ENCODE peak calls at places on chromosomes 6 and 20, in four cellular contexts. Z is ovary, N is A549, Q is IMR-90. H is an unnamed sample.

GRCh38 chr20:57211949-57212889 is 54.2 kb downstream of the BMP7 start:
- DNase-seq in Z (peak; percentile 56), N (peak; percentile 54), Q (peak; percentile 84), H (peak; percentile 97)

GRCh38 chr6:8149350-8149749 is 47.0 kb upstream of the EEF1E1 start:
- DNase-seq in Z (no peak), N (no peak), Q (no peak), H (no peak)

GRCh38 chr20:34874094-34874654 is 1.5 kb upstream of the GGT7 start:
- DNase-seq in Z (peak; percentile 76), N (peak; percentile 90), Q (peak; percentile 87), H (peak; percentile 84)

GRCh38 chr6:20605061-20605460 is 70.8 kb downstream of the CDKAL1 start:
- DNase-seq in Z (no peak), N (no peak), Q (no peak), H (no peak)

GRCh38 chr6:17385660-17386059 is 7.7 kb upstream of the CAP2 start:
- DNase-seq in Z (no peak), N (no peak), Q (peak; percentile 85), H (no peak)

GRCh38 chr20:6008254-6008653 is 45.6 kb downstream of the LRRN4 start:
- DNase-seq in Z (peak; percentile 48), N (peak; percentile 78), Q (peak; percentile 92), H (peak; percentile 44)

GRCh38 chr20:2879148-2879547 is 5.9 kb downstream of the PTPRA start:
- DNase-seq in Z (no peak), N (no peak), Q (peak; percentile 93), H (peak; percentile 56)

GRCh38 chr6:4667591-4667990 is 108.6 kb upstream of the CDYL start:
- DNase-seq in Z (no peak), N (no peak), Q (no peak), H (no peak)

GRCh38 chr20:58597021-58597940 is 53.8 kb upstream of the STX16 start:
- DNase-seq in Z (peak; percentile 35), N (no peak), Q (no peak), H (no peak)

GRCh38 chr20:54221383-54221782 is 13.5 kb downstream of the PFDN4 start:
- DNase-seq in Z (no peak), N (no peak), Q (no peak), H (no peak)

DNA sequence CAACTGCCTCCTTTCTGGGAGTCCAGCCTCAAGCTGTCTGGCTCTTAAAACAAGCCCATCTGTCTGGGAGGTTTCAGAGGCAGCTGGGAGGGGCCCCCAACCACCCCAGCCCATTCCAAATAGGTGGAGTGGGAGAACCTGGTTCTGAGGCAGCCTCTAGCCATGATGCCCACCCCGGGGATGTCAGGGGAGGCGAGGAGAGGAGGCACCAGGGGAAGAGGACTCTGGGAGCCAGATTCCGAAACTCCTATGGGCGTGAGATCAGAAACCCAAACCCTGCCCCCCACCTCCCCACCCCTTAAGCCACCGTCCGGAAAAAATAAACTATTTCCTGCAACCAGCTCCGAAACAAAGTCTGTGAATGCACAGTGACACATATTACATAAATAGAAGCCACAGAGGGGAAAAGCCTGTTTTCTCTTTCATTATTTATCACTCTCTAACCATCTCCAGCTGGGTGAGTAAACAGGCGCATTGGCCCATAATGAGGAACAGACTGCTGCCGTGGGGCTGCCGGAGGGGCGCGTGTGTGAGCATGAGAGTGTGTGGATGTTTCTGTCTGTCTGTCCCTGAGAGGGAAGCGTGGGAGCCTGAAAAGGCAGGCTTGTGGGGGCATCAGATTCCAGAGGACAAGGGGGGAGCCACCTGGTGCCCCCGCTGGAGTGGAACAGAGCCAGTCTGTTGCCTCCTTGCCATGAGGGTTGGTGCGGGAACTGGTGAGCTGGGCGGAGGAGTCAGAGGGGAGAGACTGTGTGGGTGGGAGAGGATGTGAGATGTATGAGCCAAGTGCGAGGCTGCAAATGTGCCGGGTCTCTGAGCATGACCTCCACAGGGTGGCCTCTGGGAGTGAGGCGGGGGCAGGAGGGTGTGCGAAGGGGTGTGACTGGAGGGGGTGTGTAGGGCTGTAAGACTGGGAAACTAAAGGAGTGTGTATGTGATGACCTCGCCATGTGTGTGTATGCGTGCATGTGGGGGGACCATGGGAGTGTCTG is 14.3 kb upstream of the FOXP4 start:
- DNase-seq in Z (no peak), N (no peak), Q (peak; percentile 67), H (no peak)
- TF ChIP-seq POLR2A in Z (no peak), N (no peak), Q (no peak), H (no peak)

GRCh38 chr6:3355011-3355357 is 96.2 kb downstream of the PSMG4 start:
- DNase-seq in Z (no peak), N (no peak), Q (no peak), H (no peak)
- TF ChIP-seq POLR2A in Z (no peak), N (no peak), Q (no peak), H (no peak)

GRCh38 chr6:45377041-45377554 is 636 bp downstream of the SUPT3H start:
- DNase-seq in Z (no peak), N (peak; percentile 6), Q (peak; percentile 16), H (no peak)

GRCh38 chr6:45375449-45375848 is 2.3 kb downstream of the SUPT3H start:
- DNase-seq in Z (no peak), N (no peak), Q (no peak), H (no peak)

GRCh38 chr6:45376310-45377040 is 1.3 kb downstream of the SUPT3H start:
- DNase-seq in Z (no peak), N (no peak), Q (peak; percentile 30), H (no peak)

GRCh38 chr6:45378324-45378926 is 691 bp upstream of the SUPT3H start:
- DNase-seq in Z (no peak), N (no peak), Q (no peak), H (peak; percentile 32)

DNA sequence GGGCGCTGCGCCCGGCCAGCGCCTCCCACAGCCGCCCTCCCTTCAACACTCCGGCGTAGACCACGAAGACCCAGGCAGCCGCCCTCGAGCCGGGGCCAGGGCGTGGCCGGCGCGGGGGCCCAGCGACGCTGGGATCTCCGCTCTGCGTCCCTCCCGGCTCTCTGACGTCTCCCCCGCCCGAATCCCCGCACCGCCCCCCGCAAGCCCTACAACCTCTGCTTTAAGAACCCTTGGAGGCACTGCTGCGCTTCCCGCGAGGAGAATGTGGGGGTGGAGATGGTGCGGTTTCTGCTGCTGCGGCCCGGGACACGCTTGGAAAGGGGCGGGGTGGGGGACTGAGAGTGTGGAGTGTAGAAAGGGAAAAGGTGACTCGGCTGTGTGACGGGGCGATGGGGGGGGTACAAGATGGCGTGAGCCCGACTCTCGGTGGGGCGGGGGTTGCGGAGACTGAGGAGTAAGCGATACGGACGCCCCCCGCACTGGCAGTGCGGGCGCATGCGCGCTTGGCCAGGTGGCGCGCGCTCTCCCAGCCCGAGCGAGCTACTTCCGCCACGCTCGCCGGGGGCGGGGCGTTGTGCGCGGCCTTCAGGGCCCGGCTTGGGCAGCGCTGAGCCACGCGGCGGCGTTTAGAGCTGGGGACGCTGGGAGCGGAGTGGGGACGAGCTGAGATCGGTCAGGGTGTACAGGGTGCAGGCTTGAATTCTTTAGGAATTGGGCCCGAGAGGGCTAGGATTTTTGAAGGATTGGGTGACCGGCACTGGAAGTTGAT is at the start of gene SUPT3H:
- DNase-seq in Z (peak; percentile 95), N (peak; percentile 94), Q (peak; percentile 93), H (peak; percentile 91)
- TF ChIP-seq POLR2A in Z (peak; percentile 69), N (peak; percentile 82), Q (peak; percentile 93), H (peak; percentile 89)

GRCh38 chr6:37104935-37105781 is 64.8 kb upstream of the PIM1 start:
- DNase-seq in Z (no peak), N (no peak), Q (no peak), H (no peak)

GRCh38 chr6:37103169-37104039 is 66.5 kb upstream of the PIM1 start:
- DNase-seq in Z (peak; percentile 62), N (peak; percentile 56), Q (no peak), H (peak; percentile 19)

GRCh38 chr6:37100740-37101139 is 69.2 kb upstream of the PIM1 start:
- DNase-seq in Z (no peak), N (no peak), Q (no peak), H (no peak)

GRCh38 chr6:37101991-37102298 is 68.0 kb upstream of the PIM1 start:
- DNase-seq in Z (no peak), N (no peak), Q (no peak), H (no peak)

GRCh38 chr6:37102299-37103168 is 67.4 kb upstream of the PIM1 start:
- DNase-seq in Z (peak; percentile 86), N (peak; percentile 82), Q (peak; percentile 88), H (peak; percentile 81)
- TF ChIP-seq POLR2A in Z (peak; percentile 50), N (peak; percentile 34), Q (peak; percentile 62), H (peak; percentile 49)

GRCh38 chr6:113856011-113856551 is 1.1 kb upstream of the MARCKS start:
- DNase-seq in Z (peak; percentile 21), N (peak; percentile 38), Q (peak; percentile 66), H (no peak)

GRCh38 chr6:113857565-113858066 is 471 bp downstream of the MARCKS start:
- DNase-seq in Z (peak; percentile 50), N (peak; percentile 4), Q (no peak), H (no peak)

GRCh38 chr6:113855500-113856010 is 1.6 kb upstream of the MARCKS start:
- DNase-seq in Z (peak; percentile 58), N (peak; percentile 32), Q (peak; percentile 55), H (no peak)

GRCh38 chr6:113858067-113858604 is 991 bp downstream of the MARCKS start:
- DNase-seq in Z (peak; percentile 66), N (peak; percentile 38), Q (peak; percentile 29), H (no peak)

DNA sequence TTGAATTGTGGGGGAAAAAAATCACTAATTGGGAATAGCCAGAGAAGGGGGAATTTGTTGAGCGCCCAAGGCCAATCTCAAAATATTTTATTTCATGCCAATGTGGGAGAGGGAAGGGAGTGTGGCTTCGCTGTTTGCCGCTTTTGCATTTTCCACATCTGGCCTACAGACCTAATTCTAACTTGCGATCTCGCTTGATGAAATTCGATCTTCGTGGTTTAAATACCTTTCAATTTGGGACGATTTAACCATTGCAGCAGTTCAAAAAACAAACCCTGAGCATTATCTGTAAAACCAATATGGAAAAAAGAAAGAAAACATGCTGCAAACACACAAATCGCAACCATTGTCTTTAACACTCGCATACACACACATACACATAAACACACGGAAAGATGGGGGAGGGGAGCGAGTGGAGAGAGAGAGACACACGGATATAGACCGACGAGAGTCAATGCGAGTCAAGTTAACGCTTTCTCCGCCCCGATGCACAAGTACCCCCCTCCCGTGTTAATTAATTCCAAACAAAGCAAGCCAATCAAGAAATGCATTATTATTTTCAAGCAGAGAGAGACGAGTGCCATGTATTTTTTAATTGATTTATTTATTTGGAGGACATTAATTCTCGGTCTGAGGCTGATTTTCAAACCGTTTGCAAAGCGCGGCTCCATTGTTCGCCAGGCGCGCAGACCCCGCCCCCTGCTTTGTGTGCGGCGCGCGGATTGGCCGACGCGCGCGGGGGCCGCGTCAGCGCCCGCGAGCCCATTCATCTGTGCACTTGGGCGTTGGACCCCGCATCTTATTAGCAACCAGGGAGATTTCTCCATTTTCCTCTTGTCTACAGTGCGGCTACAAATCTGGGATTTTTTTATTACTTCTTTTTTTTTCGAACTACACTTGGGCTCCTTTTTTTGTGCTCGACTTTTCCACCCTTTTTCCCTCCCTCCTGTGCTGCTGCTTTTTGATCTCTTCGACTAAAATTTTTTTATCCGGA is at the start of gene MARCKS:
- DNase-seq in Z (peak; percentile 85), N (peak; percentile 80), Q (peak; percentile 92), H (no peak)
- TF ChIP-seq POLR2A in Z (peak; percentile 80), N (no peak), Q (peak; percentile 82), H (peak; percentile 28)

DNA sequence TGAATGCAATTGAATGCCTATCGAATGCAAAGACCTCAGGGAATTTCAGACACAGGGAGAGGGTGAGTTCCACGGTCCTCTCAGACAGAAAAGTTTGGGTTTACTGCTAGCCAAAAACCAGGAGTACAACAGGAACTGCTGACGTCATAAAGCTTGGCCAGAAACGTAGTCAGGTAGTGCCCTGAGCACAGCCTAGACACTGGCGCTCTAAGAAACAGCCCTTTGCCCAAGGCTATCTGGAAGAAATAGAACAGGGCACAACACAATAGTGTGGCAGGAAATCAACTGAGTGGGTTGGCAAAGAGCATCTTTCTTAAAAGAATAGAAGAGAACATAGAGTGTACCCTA is 58.0 kb downstream of the GFOD1 start:
- DNase-seq in Z (no peak), N (no peak), Q (no peak), H (no peak)
- TF ChIP-seq POLR2A in Z (no peak), N (no peak), Q (no peak), H (no peak)

H was measured in H54.